ENCODE peak calls at places on chromosomes 3 and 15, in seven cellular contexts. S is Panc1; V is pulmonary artery endothelial cell; K is naive thymus-derived CD8-positive, alpha-beta T cell; G is NAMALWA; B is Right ventricle myocardium superior; F is stimulated activated CD4-positive, alpha-beta T cell treated with anti-CD3 and anti-CD28 coated beads, Interleukin-2, amount 100 ng/mL, for 48 hours. T is an unnamed sample.

GRCh38 chr3:32454111-32454510 is 48.5 kb downstream of the CMTM6 start:
- DNase-seq in S (no peak), V (no peak), K (no peak), G (no peak), B (no peak), F (no peak), T (no peak)

GRCh38 chr3:61808526-61808925 is 247.2 kb downstream of the PTPRG start:
- DNase-seq in S (no peak), V (no peak), K (no peak), G (no peak), B (peak), F (no peak), T (peak)

GRCh38 chr15:78977091-78977571 is 32.3 kb upstream of the CTSH start:
- DNase-seq in S (no peak), V (no peak), K (no peak), G (no peak), B (no peak), F (no peak), T (no peak)

GRCh38 chr3:150778793-150779401 is 15.9 kb upstream of the SIAH2 start:
- DNase-seq in S (no peak), V (no peak), K (no peak), G (no peak), B (no peak), F (no peak), T (no peak)

GRCh38 chr15:82052751-82053150 is 6.9 kb upstream of the MEX3B start:
- DNase-seq in S (no peak), V (no peak), K (no peak), G (no peak), B (no peak), F (no peak), T (no peak)

GRCh38 chr3:106423321-106424225 is 554.8 kb upstream of the CBLB start:
- DNase-seq in S (no peak), V (no peak), K (no peak), G (no peak), B (no peak), F (peak), T (no peak)

GRCh38 chr15:62362608-62363007 is 197.5 kb upstream of the C2CD4B start:
- DNase-seq in S (no peak), V (no peak), K (no peak), G (no peak), B (no peak), F (no peak), T (no peak)

GRCh38 chr3:156749244-156749643 is 74.9 kb downstream of the TIPARP start:
- DNase-seq in S (no peak), V (no peak), K (no peak), G (no peak), B (no peak), F (no peak), T (no peak)

GRCh38 chr3:60594025-60594424 is 657.2 kb downstream of the FHIT start:
- DNase-seq in S (no peak), V (no peak), K (no peak), G (no peak), B (peak), F (no peak), T (peak)

GRCh38 chr3:100169186-100169585 is 54.9 kb upstream of the FILIP1L start:
- DNase-seq in S (no peak), V (peak), K (no peak), G (no peak), B (peak), F (no peak), T (peak)

GRCh38 chr3:160018959-160019358 is 30.3 kb downstream of the IL12A start:
- DNase-seq in S (no peak), V (no peak), K (no peak), G (no peak), B (no peak), F (no peak), T (no peak)

GRCh38 chr3:55322649-55323048 is 164.5 kb downstream of the WNT5A start:
- DNase-seq in S (no peak), V (no peak), K (no peak), G (no peak), B (no peak), F (no peak), T (no peak)

GRCh38 chr15:87354661-87355410 is 901.7 kb downstream of the NTRK3 start:
- DNase-seq in S (no peak), V (no peak), K (no peak), G (no peak), B (no peak), F (no peak), T (no peak)

GRCh38 chr3:52873433-52874159 is 23.8 kb downstream of the STIMATE start:
- DNase-seq in S (no peak), V (no peak), K (no peak), G (no peak), B (no peak), F (no peak), T (no peak)

GRCh38 chr15:82551646-82552247 is 11.5 kb upstream of the RPS17 start:
- DNase-seq in S (no peak), V (no peak), K (no peak), G (no peak), B (no peak), F (no peak), T (no peak)

GRCh38 chr3:36734742-36735141 is 29.6 kb downstream of the DCLK3 start:
- DNase-seq in S (no peak), V (no peak), K (no peak), G (no peak), B (no peak), F (no peak), T (no peak)

GRCh38 chr15:63332367-63333078 is 49.1 kb downstream of the CA12 start:
- DNase-seq in S (peak), V (peak), K (no peak), G (no peak), B (no peak), F (no peak), T (no peak)

GRCh38 chr3:182704926-182705325 is 88.4 kb upstream of the ATP11B start:
- DNase-seq in S (no peak), V (no peak), K (no peak), G (no peak), B (no peak), F (no peak), T (no peak)

GRCh38 chr3:167740961-167741587 is 5.6 kb downstream of the SERPINI1 start:
- DNase-seq in S (no peak), V (no peak), K (peak), G (peak), B (no peak), F (peak), T (no peak)

GRCh38 chr3:178845446-178846118 is 226.0 kb downstream of the ZMAT3 start:
- DNase-seq in S (no peak), V (no peak), K (no peak), G (no peak), B (no peak), F (no peak), T (no peak)

GRCh38 chr3:25182794-25183193 is 245.3 kb upstream of the RARB start:
- DNase-seq in S (no peak), V (no peak), K (no peak), G (no peak), B (no peak), F (no peak), T (no peak)

GRCh38 chr3:88712552-88712951 is 394.9 kb upstream of the EPHA3 start:
- DNase-seq in S (no peak), V (no peak), K (no peak), G (no peak), B (no peak), F (no peak), T (no peak)

GRCh38 chr15:58931985-58932384 is 1.5 kb downstream of the SLTM start:
- DNase-seq in S (no peak), V (no peak), K (no peak), G (peak), B (no peak), F (no peak), T (no peak)

T was measured in psoas muscle.